ENCODE peak calls at places on chromosomes 11 and 22, in five cellular contexts. Q, V, C, P and W are unnamed samples.

GRCh38 chr11:660681-661444 is 23.8 kb downstream of the DRD4 start:
- DNase-seq in P (no peak), Q (no peak), V (no peak), C (no peak), W (no peak)

GRCh38 chr11:13595166-13595565 is 73.3 kb upstream of the FAR1 start:
- DNase-seq in P (no peak), V (no peak), C (no peak), Q (no peak), W (no peak)

GRCh38 chr11:27100534-27100933 is 59.9 kb downstream of the BBOX1 start:
- DNase-seq in P (no peak), Q (no peak), V (no peak), C (no peak), W (no peak)

GRCh38 chr11:115916596-115916995 is 412.4 kb upstream of the CADM1 start:
- DNase-seq in V (no peak), Q (peak), P (no peak), C (no peak), W (no peak)

GRCh38 chr11:14273885-14274284 is 85.1 kb downstream of the RRAS2 start:
- DNase-seq in Q (no peak), V (no peak), P (no peak), C (no peak), W (no peak)

GRCh38 chr11:124086447-124086846 is 28.8 kb upstream of the VWA5A start:
- DNase-seq in P (no peak), C (no peak), Q (no peak), V (no peak), W (no peak)

GRCh38 chr11:60315866-60316265 is 11.2 kb upstream of the MS4A6E start:
- DNase-seq in Q (no peak), V (no peak), C (no peak), P (no peak), W (no peak)

GRCh38 chr11:94680426-94680825 is 87.7 kb upstream of the AMOTL1 start:
- DNase-seq in P (no peak), V (no peak), Q (no peak), C (no peak), W (no peak)

GRCh38 chr11:31240340-31240904 is 129.1 kb downstream of the DCDC1 start:
- DNase-seq in C (no peak), V (peak), P (peak), Q (no peak), W (no peak)

GRCh38 chr22:20904008-20904979 is 12.9 kb upstream of the CRKL start:
- DNase-seq in V (no peak), Q (no peak), P (no peak), C (no peak), W (no peak)

GRCh38 chr22:20429254-20430100 is 8.1 kb downstream of the SCARF2 start:
- DNase-seq in P (peak), Q (peak), C (no peak), V (peak), W (no peak)

GRCh38 chr11:131537196-131537595 is 166.8 kb downstream of the NTM start:
- DNase-seq in Q (no peak), C (no peak), P (no peak), V (no peak), W (no peak)